ENCODE peak calls at places on chromosomes 11 and 22, in seven cellular contexts. One of them, this sample, is unnamed.

GRCh38 chr11:72015511-72016061 is 16.9 kb downstream of the IL18BP start:
- DNase-seq in cardiac muscle cell: peak; percentile 39
- DNase-seq in GM12865: no peak
- DNase-seq in natural killer cell: no peak
- DNase-seq in HFF-Myc: no peak
- DNase-seq in body of pancreas: no peak
- DNase-seq in progenitor cell of endocrine pancreas: no peak
- DNase-seq in this sample: no peak

GRCh38 chr11:19676508-19677379 is 35.9 kb upstream of the NAV2 start:
- DNase-seq in cardiac muscle cell: no peak
- DNase-seq in GM12865: no peak
- DNase-seq in natural killer cell: no peak
- DNase-seq in HFF-Myc: no peak
- DNase-seq in body of pancreas: no peak
- DNase-seq in progenitor cell of endocrine pancreas: no peak
- DNase-seq in this sample: no peak

GRCh38 chr11:2588809-2589537 is 110.8 kb downstream of the KCNQ1OT1 start:
- DNase-seq in cardiac muscle cell: no peak
- DNase-seq in GM12865: no peak
- DNase-seq in natural killer cell: no peak
- DNase-seq in HFF-Myc: no peak
- DNase-seq in body of pancreas: peak; percentile 8
- DNase-seq in progenitor cell of endocrine pancreas: peak; percentile 8
- DNase-seq in this sample: no peak

GRCh38 chr22:45709004-45709739 is 37.5 kb downstream of the ATXN10 start:
- DNase-seq in cardiac muscle cell: no peak
- DNase-seq in GM12865: no peak
- DNase-seq in natural killer cell: no peak
- DNase-seq in HFF-Myc: peak; percentile 69
- DNase-seq in body of pancreas: no peak
- DNase-seq in progenitor cell of endocrine pancreas: no peak
- DNase-seq in this sample: no peak

GRCh38 chr22:17257578-17257977 is 38.3 kb upstream of the ADA2 start:
- DNase-seq in cardiac muscle cell: no peak
- DNase-seq in GM12865: peak; percentile 89
- DNase-seq in natural killer cell: no peak
- DNase-seq in HFF-Myc: no peak
- DNase-seq in body of pancreas: no peak
- DNase-seq in progenitor cell of endocrine pancreas: no peak
- DNase-seq in this sample: no peak

GRCh38 chr11:96326954-96327353 is 16.0 kb downstream of the MAML2 start:
- DNase-seq in cardiac muscle cell: no peak
- DNase-seq in GM12865: no peak
- DNase-seq in natural killer cell: no peak
- DNase-seq in HFF-Myc: no peak
- DNase-seq in body of pancreas: no peak
- DNase-seq in progenitor cell of endocrine pancreas: no peak
- DNase-seq in this sample: no peak

GRCh38 chr11:86978756-86979608 is 23.8 kb upstream of the FZD4 start:
- DNase-seq in cardiac muscle cell: peak; percentile 41
- DNase-seq in GM12865: peak; percentile 52
- DNase-seq in natural killer cell: no peak
- DNase-seq in HFF-Myc: peak; percentile 9
- DNase-seq in body of pancreas: no peak
- DNase-seq in progenitor cell of endocrine pancreas: no peak
- DNase-seq in this sample: no peak

GRCh38 chr11:19441752-19442553 is 201.2 kb upstream of the E2F8 start:
- DNase-seq in cardiac muscle cell: peak; percentile 42
- DNase-seq in GM12865: peak; percentile 90
- DNase-seq in natural killer cell: no peak
- DNase-seq in HFF-Myc: peak; percentile 67
- DNase-seq in body of pancreas: peak; percentile 39
- DNase-seq in progenitor cell of endocrine pancreas: no peak
- DNase-seq in this sample: no peak

GRCh38 chr11:108967571-108967970 is 302.7 kb downstream of the DDX10 start:
- DNase-seq in cardiac muscle cell: peak; percentile 60
- DNase-seq in GM12865: no peak
- DNase-seq in natural killer cell: no peak
- DNase-seq in HFF-Myc: no peak
- DNase-seq in body of pancreas: no peak
- DNase-seq in progenitor cell of endocrine pancreas: no peak
- DNase-seq in this sample: no peak

GRCh38 chr11:1826552-1827094 is 8.2 kb upstream of the SYT8 start:
- DNase-seq in cardiac muscle cell: no peak
- DNase-seq in GM12865: no peak
- DNase-seq in natural killer cell: no peak
- DNase-seq in HFF-Myc: no peak
- DNase-seq in body of pancreas: peak; percentile 59
- DNase-seq in progenitor cell of endocrine pancreas: no peak
- DNase-seq in this sample: no peak

GRCh38 chr11:36002196-36002595 is 58.3 kb downstream of the LDLRAD3 start:
- DNase-seq in cardiac muscle cell: no peak
- DNase-seq in GM12865: no peak
- DNase-seq in natural killer cell: no peak
- DNase-seq in HFF-Myc: no peak
- DNase-seq in body of pancreas: no peak
- DNase-seq in progenitor cell of endocrine pancreas: no peak
- DNase-seq in this sample: no peak

GRCh38 chr11:122459064-122459463 is 196.5 kb upstream of the UBASH3B start:
- DNase-seq in cardiac muscle cell: no peak
- DNase-seq in GM12865: no peak
- DNase-seq in natural killer cell: no peak
- DNase-seq in HFF-Myc: no peak
- DNase-seq in body of pancreas: no peak
- DNase-seq in progenitor cell of endocrine pancreas: no peak
- DNase-seq in this sample: no peak

GRCh38 chr11:120136356-120136755 is 1.6 kb downstream of the TRIM29 start:
- DNase-seq in cardiac muscle cell: no peak
- DNase-seq in GM12865: no peak
- DNase-seq in natural killer cell: no peak
- DNase-seq in HFF-Myc: no peak
- DNase-seq in body of pancreas: peak; percentile 5
- DNase-seq in progenitor cell of endocrine pancreas: no peak
- DNase-seq in this sample: peak; percentile 52

GRCh38 chr11:76160856-76161255 is 45.4 kb downstream of the WNT11 start:
- DNase-seq in cardiac muscle cell: no peak
- DNase-seq in GM12865: no peak
- DNase-seq in natural killer cell: no peak
- DNase-seq in HFF-Myc: no peak
- DNase-seq in body of pancreas: no peak
- DNase-seq in progenitor cell of endocrine pancreas: no peak
- DNase-seq in this sample: no peak
- TF ChIP-seq CTCF in cardiac muscle cell: no peak
- TF ChIP-seq CTCF in GM12865: no peak
- TF ChIP-seq CTCF in natural killer cell: no peak
- TF ChIP-seq CTCF in HFF-Myc: no peak
- TF ChIP-seq CTCF in body of pancreas: no peak
- TF ChIP-seq CTCF in progenitor cell of endocrine pancreas: no peak
- TF ChIP-seq CTCF in this sample: no peak

GRCh38 chr11:12118940-12119339 is 8.6 kb downstream of the MICAL2 start:
- DNase-seq in cardiac muscle cell: no peak
- DNase-seq in GM12865: no peak
- DNase-seq in natural killer cell: no peak
- DNase-seq in HFF-Myc: no peak
- DNase-seq in body of pancreas: no peak
- DNase-seq in progenitor cell of endocrine pancreas: no peak
- DNase-seq in this sample: no peak
- TF ChIP-seq CTCF in cardiac muscle cell: no peak
- TF ChIP-seq CTCF in GM12865: no peak
- TF ChIP-seq CTCF in natural killer cell: no peak
- TF ChIP-seq CTCF in HFF-Myc: no peak
- TF ChIP-seq CTCF in body of pancreas: no peak
- TF ChIP-seq CTCF in progenitor cell of endocrine pancreas: no peak
- TF ChIP-seq CTCF in this sample: no peak

DNA sequence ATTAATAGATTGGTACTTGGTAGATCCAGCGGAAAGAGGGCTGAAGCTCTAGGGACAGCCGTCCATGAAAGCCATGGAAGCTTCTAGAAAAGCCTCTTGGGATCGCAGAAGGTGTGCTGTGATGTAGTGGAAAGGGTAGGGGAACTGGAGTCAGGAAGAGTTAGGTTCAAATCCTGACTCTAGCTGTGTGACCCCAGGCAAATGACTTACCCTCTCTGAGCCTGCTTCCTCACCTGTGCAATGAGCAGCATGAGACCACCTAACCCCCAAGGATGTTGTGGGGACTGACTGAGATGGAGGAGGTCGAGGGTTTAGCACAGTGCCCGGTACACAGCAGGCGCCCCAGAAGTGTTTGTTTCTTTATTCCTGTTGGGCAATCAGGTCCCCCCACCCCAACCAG is 2.2 kb downstream of the EML3 start:
- DNase-seq in cardiac muscle cell: no peak
- DNase-seq in GM12865: no peak
- DNase-seq in natural killer cell: no peak
- DNase-seq in HFF-Myc: no peak
- DNase-seq in body of pancreas: no peak
- DNase-seq in progenitor cell of endocrine pancreas: no peak
- DNase-seq in this sample: no peak
- TF ChIP-seq CTCF in cardiac muscle cell: no peak
- TF ChIP-seq CTCF in GM12865: no peak
- TF ChIP-seq CTCF in natural killer cell: no peak
- TF ChIP-seq CTCF in HFF-Myc: no peak
- TF ChIP-seq CTCF in body of pancreas: no peak
- TF ChIP-seq CTCF in progenitor cell of endocrine pancreas: no peak
- TF ChIP-seq CTCF in this sample: no peak

DNA sequence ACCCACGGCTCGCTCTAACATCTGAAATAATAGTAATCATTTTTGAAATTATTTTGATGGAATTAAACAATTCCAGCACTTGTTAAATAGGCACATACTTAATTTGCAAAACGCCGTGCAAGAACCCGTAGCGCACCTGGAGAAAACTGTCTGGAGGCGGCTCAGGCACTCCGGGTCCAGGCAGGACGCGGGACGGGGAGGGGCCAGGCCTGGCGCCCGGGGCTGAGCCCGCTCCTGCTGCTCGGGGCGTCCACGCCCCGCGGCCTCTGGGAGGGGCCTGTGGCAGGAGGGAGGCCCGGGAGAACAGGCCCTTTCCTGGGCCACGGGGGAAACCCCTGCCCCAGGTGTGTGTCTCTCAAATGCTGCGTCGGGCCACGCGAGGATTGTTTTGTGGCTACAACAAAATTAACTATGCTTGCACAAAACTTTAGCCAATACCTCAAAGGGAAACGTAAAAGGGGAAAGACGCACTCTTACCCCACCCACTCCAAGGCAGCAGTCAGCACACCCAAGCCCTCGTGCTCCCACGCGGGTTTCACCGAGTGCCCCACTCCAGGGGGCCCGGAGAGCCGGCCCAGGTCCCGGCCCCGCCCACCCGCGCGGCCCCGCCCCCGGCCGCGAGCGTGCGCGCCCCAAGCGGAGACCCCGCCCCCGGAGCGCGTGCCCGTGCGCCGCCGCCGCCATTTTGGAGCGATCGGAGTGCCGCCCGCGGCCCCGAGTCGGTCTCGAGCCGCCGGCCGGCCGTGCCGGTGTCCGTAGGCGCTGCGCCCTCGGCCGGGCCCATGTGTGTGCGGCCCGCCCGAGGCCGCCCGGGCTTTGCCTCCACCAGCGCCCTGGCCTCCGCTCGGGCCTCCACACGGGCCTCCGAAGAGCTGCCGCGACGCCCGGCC is at the start of gene PPP6R2:
- DNase-seq in cardiac muscle cell: peak; percentile 87
- DNase-seq in GM12865: peak; percentile 85
- DNase-seq in natural killer cell: peak; percentile 92
- DNase-seq in HFF-Myc: no peak
- DNase-seq in body of pancreas: peak; percentile 88
- DNase-seq in progenitor cell of endocrine pancreas: peak; percentile 78
- DNase-seq in this sample: peak; percentile 91
- TF ChIP-seq CTCF in cardiac muscle cell: no peak
- TF ChIP-seq CTCF in GM12865: no peak
- TF ChIP-seq CTCF in natural killer cell: peak; percentile 53
- TF ChIP-seq CTCF in HFF-Myc: no peak
- TF ChIP-seq CTCF in body of pancreas: no peak
- TF ChIP-seq CTCF in progenitor cell of endocrine pancreas: no peak
- TF ChIP-seq CTCF in this sample: peak; percentile 55